ENCODE peak calls at places on chromosome 4, in six cellular contexts. F is cardiac muscle cell; N is GM20000; R is stimulated activated CD4-positive, alpha-beta T cell treated with anti-CD3 and anti-CD28 coated beads, Interleukin-4, amount 100 ng/mL, for 24 hours; U is NCI-H1417; G is cardiac fibroblast. X is an unnamed sample.

GRCh38 chr4:9833421-9833820 is 52.0 kb downstream of the DRD5 start:
- DNase-seq in F (no peak), N (no peak), R (no peak), U (no peak), G (no peak), X (no peak)

GRCh38 chr4:124713213-124713592 is 671 bp upstream of the ANKRD50 start:
- DNase-seq in F (peak), N (peak), R (no peak), U (peak), G (peak), X (peak)

GRCh38 chr4:56372774-56373173 is 14.5 kb downstream of the AASDH start:
- DNase-seq in F (no peak), N (no peak), R (no peak), U (no peak), G (no peak), X (no peak)

GRCh38 chr4:173924561-173924960 is 358.9 kb downstream of the FBXO8 start:
- DNase-seq in F (no peak), N (peak), R (no peak), U (no peak), G (peak), X (no peak)

GRCh38 chr4:100722133-100722532 is 204.3 kb upstream of the EMCN start:
- DNase-seq in F (no peak), N (no peak), R (no peak), U (no peak), G (no peak), X (no peak)

GRCh38 chr4:165707126-165707525 is 165.9 kb upstream of the TLL1 start:
- DNase-seq in F (no peak), N (no peak), R (no peak), U (no peak), G (no peak), X (no peak)

GRCh38 chr4:136009258-136009832 is 1522.9 kb downstream of the PCDH18 start:
- DNase-seq in F (no peak), N (no peak), R (no peak), U (no peak), G (no peak), X (no peak)

GRCh38 chr4:7196731-7197130 is 4.4 kb downstream of the SORCS2 start:
- DNase-seq in F (peak), N (no peak), R (no peak), U (no peak), G (no peak), X (no peak)

GRCh38 chr4:161522031-161522430 is 641.8 kb downstream of the FSTL5 start:
- DNase-seq in F (peak), N (no peak), R (no peak), U (peak), G (peak), X (peak)

GRCh38 chr4:16909245-16909644 is 10.8 kb upstream of the LDB2 start:
- DNase-seq in F (no peak), N (no peak), R (no peak), U (no peak), G (no peak), X (no peak)

GRCh38 chr4:22410645-22411247 is 105.1 kb downstream of the ADGRA3 start:
- DNase-seq in F (peak), N (no peak), R (no peak), U (no peak), G (peak), X (peak)

GRCh38 chr4:54402880-54403503 is 173.9 kb downstream of the PDGFRA start:
- DNase-seq in F (no peak), N (no peak), R (no peak), U (no peak), G (no peak), X (no peak)

GRCh38 chr4:6471303-6472007 is 959 bp downstream of the PPP2R2C start:
- DNase-seq in F (no peak), N (peak), R (no peak), U (no peak), G (no peak), X (no peak)

GRCh38 chr4:21802406-21802805 is 146.2 kb downstream of the KCNIP4 start:
- DNase-seq in F (no peak), N (no peak), R (no peak), U (no peak), G (peak), X (peak)

X was measured in dermis blood vessel endothelial cell.